ENCODE peak calls at places on chromosomes 13 and 19, in eight cellular contexts. F is tibial nerve, J is AG09309, A is GM12865, L is body of pancreas, Y is fibroblast of pulmonary artery, U is HCT116, B is left lung. W is an unnamed sample.

GRCh38 chr19:608155-609000 is 18.7 kb downstream of the HCN2 start:
- DNase-seq in F (no peak), J (no peak), A (no peak), L (no peak), Y (no peak), U (no peak), B (no peak), W (no peak)

GRCh38 chr13:114147803-114148520 is 15.5 kb upstream of the RASA3 start:
- DNase-seq in F (no peak), J (no peak), A (no peak), L (no peak), Y (no peak), U (no peak), B (no peak), W (no peak)

GRCh38 chr19:13839938-13840750 is 36.8 kb upstream of the NANOS3 start:
- DNase-seq in F (peak), J (no peak), A (no peak), L (no peak), Y (no peak), U (no peak), B (peak), W (no peak)

GRCh38 chr19:45066921-45067661 is 9.2 kb downstream of the ZNF296 start:
- DNase-seq in F (no peak), J (no peak), A (no peak), L (no peak), Y (no peak), U (no peak), B (no peak), W (no peak)

GRCh38 chr19:572891-573825 is 762 bp downstream of the BSG start:
- DNase-seq in F (no peak), J (no peak), A (peak), L (peak), Y (peak), U (no peak), B (peak), W (no peak)

GRCh38 chr19:40785526-40785925 is 7.5 kb downstream of the RAB4B start:
- DNase-seq in F (no peak), J (no peak), A (no peak), L (no peak), Y (no peak), U (no peak), B (no peak), W (no peak)

GRCh38 chr13:84098273-84098672 is 216.0 kb upstream of the SLITRK1 start:
- DNase-seq in F (no peak), J (no peak), A (no peak), L (no peak), Y (no peak), U (no peak), B (no peak), W (no peak)

GRCh38 chr13:26024558-26024957 is 27.3 kb downstream of the SHISA2 start:
- DNase-seq in F (no peak), J (no peak), A (no peak), L (no peak), Y (peak), U (no peak), B (no peak), W (no peak)

GRCh38 chr19:15684828-15685227 is 11.9 kb downstream of the CYP4F12 start:
- DNase-seq in F (no peak), J (no peak), A (no peak), L (no peak), Y (no peak), U (no peak), B (no peak), W (no peak)

GRCh38 chr19:33286899-33287298 is 15.4 kb downstream of the CEBPA start:
- DNase-seq in F (no peak), J (no peak), A (no peak), L (no peak), Y (no peak), U (no peak), B (peak), W (no peak)

GRCh38 chr19:5880604-5881078 is 10.3 kb upstream of the FUT5 start:
- DNase-seq in F (no peak), J (no peak), A (no peak), L (peak), Y (peak), U (no peak), B (no peak), W (peak)

GRCh38 chr19:35260694-35261304 is 8.0 kb upstream of the USF2 start:
- DNase-seq in F (no peak), J (no peak), A (no peak), L (peak), Y (no peak), U (no peak), B (peak), W (no peak)

GRCh38 chr13:79382545-79383275 is 23.3 kb downstream of the RBM26 start:
- DNase-seq in F (no peak), J (no peak), A (peak), L (no peak), Y (no peak), U (no peak), B (no peak), W (no peak)

GRCh38 chr19:33512580-33513137 is 8.9 kb downstream of the PEPD start:
- DNase-seq in F (no peak), J (no peak), A (no peak), L (no peak), Y (no peak), U (no peak), B (no peak), W (no peak)

GRCh38 chr13:19838726-19839342 is 24.6 kb downstream of the ZMYM5 start:
- DNase-seq in F (no peak), J (peak), A (no peak), L (no peak), Y (peak), U (no peak), B (no peak), W (no peak)

GRCh38 chr13:41960195-41960699 is 662 bp downstream of the VWA8 start:
- DNase-seq in F (no peak), J (no peak), A (no peak), L (peak), Y (peak), U (no peak), B (no peak), W (no peak)

GRCh38 chr19:35539314-35539713 is 6.1 kb downstream of the GAPDHS start:
- DNase-seq in F (no peak), J (no peak), A (no peak), L (no peak), Y (no peak), U (no peak), B (no peak), W (no peak)

DNA sequence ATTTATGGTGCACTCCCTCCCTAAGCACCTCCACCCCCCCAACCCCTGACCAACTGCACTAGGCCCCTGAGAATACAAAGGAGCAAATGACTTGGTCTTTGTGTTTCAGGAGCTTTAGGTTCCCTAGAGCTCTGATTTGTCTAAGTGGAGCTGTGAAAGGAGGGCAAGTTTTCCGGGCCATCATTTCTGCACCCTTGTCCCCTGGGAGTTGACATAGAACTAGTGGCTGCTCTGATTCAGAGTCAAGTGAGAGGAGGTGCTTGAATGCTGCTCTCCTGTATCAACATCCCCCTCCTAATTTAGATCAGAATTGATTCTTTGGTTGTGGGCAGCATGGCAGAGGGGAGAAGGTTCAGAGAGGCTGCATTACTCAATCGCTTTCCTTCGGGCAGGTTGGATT is 391.6 kb downstream of the KCNRG start:
- DNase-seq in F (no peak), J (no peak), A (no peak), L (no peak), Y (no peak), U (no peak), B (no peak), W (no peak)
- TF ChIP-seq CTCF in F (no peak), J (no peak), A (no peak), L (no peak), Y (no peak), U (no peak), B (no peak), W (no peak)

GRCh38 chr19:51567583-51567982 is 3.5 kb upstream of the ZNF175 start:
- DNase-seq in F (no peak), J (no peak), A (no peak), L (no peak), Y (no peak), U (no peak), B (no peak), W (no peak)

GRCh38 chr19:51568456-51568855 is 2.6 kb upstream of the ZNF175 start:
- DNase-seq in F (no peak), J (no peak), A (no peak), L (no peak), Y (no peak), U (no peak), B (no peak), W (no peak)

GRCh38 chr19:51565583-51565982 is 5.5 kb upstream of the ZNF175 start:
- DNase-seq in F (no peak), J (no peak), A (no peak), L (no peak), Y (no peak), U (no peak), B (no peak), W (no peak)

GRCh38 chr19:51566489-51567100 is 4.5 kb upstream of the ZNF175 start:
- DNase-seq in F (no peak), J (no peak), A (no peak), L (no peak), Y (no peak), U (no peak), B (no peak), W (no peak)

DNA sequence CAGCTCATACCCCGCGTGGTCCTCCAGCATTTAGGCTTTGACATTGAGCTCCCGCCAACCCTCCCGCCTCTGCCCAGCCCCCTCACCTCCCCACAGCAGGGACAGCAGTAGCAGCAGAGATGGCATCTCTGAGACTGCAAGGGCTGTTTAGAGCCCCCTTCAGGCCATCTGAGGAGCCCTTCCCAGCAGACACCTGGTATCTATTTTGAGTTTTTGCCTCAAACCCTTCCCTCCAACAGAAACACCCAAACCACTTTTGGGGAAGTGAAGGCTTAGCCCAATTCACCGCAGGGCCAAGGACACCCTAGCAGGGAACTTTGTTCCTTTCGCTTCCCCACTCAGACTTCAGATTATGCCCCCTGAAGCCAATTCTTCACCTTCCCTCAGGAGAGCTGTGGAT is 6.3 kb upstream of the ZNF175 start:
- DNase-seq in F (no peak), J (no peak), A (peak), L (no peak), Y (no peak), U (no peak), B (no peak), W (no peak)
- TF ChIP-seq CTCF in F (no peak), J (no peak), A (peak), L (no peak), Y (no peak), U (no peak), B (no peak), W (no peak)

GRCh38 chr19:21505459-21506393 is at the start of gene ZNF429:
- DNase-seq in F (peak), J (peak), A (peak), L (peak), Y (peak), U (no peak), B (peak), W (peak)
- TF ChIP-seq CTCF in F (no peak), J (no peak), A (no peak), L (no peak), Y (no peak), U (no peak), B (no peak), W (no peak)

DNA sequence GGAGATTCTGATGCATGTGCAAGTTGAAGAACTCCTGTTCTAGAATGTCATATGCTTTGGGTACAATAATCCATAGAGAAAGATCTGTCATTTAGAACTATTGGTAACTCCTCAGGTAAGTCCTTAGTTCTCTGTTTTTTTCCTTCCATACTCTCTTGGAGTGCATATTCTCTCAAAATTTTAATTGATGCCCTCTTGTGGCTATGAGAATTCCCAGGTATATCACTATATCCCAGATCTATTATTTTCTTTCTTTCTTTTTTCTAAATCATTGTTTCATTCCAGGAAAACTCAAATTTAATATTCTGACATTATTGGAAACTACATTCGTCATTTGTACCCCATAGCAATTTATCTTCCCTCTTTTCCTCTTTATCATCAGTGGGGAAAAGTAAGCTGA is 485.4 kb downstream of the KLF5 start:
- DNase-seq in F (no peak), J (no peak), A (no peak), L (no peak), Y (peak), U (no peak), B (no peak), W (no peak)
- TF ChIP-seq CTCF in F (no peak), J (no peak), A (no peak), L (no peak), Y (peak), U (peak), B (no peak), W (no peak)